ENCODE peak calls at places on chromosomes 5 and 9, in five cellular contexts. Z is stimulated activated CD8-positive, alpha-beta memory T cell treated with anti-CD3 and anti-CD28 coated beads, Interleukin-2, amount 100 ng/mL, for 48 hours; U is stimulated activated CD4-positive, alpha-beta T cell treated with anti-CD3 and anti-CD28 coated beads, Interleukin-2, amount 100 ng/mL, for 48 hours; M is SW480; Q is NCI-H1105 treated with DMSO at 0.1 percent for 48 hours. N is an unnamed sample.

GRCh38 chr9:114317665-114318357 is 5.1 kb upstream of the ORM1 start:
- DNase-seq in Z (no peak), U (no peak), M (peak; percentile 44), Q (no peak), N (no peak)

GRCh38 chr5:91328743-91329142 is 54.4 kb downstream of the ARRDC3 start:
- DNase-seq in Z (no peak), U (no peak), M (no peak), Q (no peak), N (no peak)

GRCh38 chr5:77145666-77146065 is 58.6 kb upstream of the ZBED3 start:
- DNase-seq in Z (no peak), U (no peak), M (no peak), Q (no peak), N (peak; percentile 47)

GRCh38 chr5:1594336-1595106 is 70.8 kb upstream of the LPCAT1 start:
- DNase-seq in Z (peak; percentile 81), U (peak; percentile 58), M (no peak), Q (no peak), N (no peak)

GRCh38 chr5:65933295-65933694 is 6.9 kb downstream of the ERBIN start:
- DNase-seq in Z (no peak), U (no peak), M (no peak), Q (no peak), N (no peak)

GRCh38 chr9:71729816-71730526 is 38.3 kb downstream of the CEMIP2 start:
- DNase-seq in Z (no peak), U (no peak), M (no peak), Q (no peak), N (no peak)

GRCh38 chr5:74040065-74040551 is 414.1 kb downstream of the ARHGEF28 start:
- DNase-seq in Z (no peak), U (no peak), M (peak; percentile 25), Q (no peak), N (no peak)

GRCh38 chr5:158433634-158434033 is 574.7 kb upstream of the CLINT1 start:
- DNase-seq in Z (no peak), U (no peak), M (no peak), Q (no peak), N (no peak)

GRCh38 chr9:7976167-7976755 is 176.7 kb upstream of the DMAC1 start:
- DNase-seq in Z (no peak), U (peak; percentile 17), M (no peak), Q (no peak), N (peak; percentile 52)

GRCh38 chr5:58378613-58379385 is 81.1 kb downstream of the PLK2 start:
- DNase-seq in Z (no peak), U (no peak), M (no peak), Q (no peak), N (no peak)

GRCh38 chr5:179620703-179621350 is 2.6 kb downstream of the HNRNPH1 start:
- DNase-seq in Z (no peak), U (no peak), M (no peak), Q (no peak), N (peak; percentile 53)

GRCh38 chr9:115207003-115207837 is 89.3 kb upstream of the TNC start:
- DNase-seq in Z (no peak), U (no peak), M (no peak), Q (no peak), N (peak; percentile 47)

GRCh38 chr9:33458444-33458843 is 11.1 kb upstream of the AQP3 start:
- DNase-seq in Z (peak; percentile 43), U (peak; percentile 42), M (peak; percentile 81), Q (no peak), N (peak; percentile 80)

GRCh38 chr5:172448999-172449398 is 5.3 kb downstream of the SH3PXD2B start:
- DNase-seq in Z (no peak), U (no peak), M (no peak), Q (no peak), N (no peak)

GRCh38 chr5:158777647-158778368 is 321.9 kb downstream of the EBF1 start:
- DNase-seq in Z (no peak), U (no peak), M (no peak), Q (no peak), N (no peak)

GRCh38 chr5:22567983-22568382 is 285.2 kb downstream of the CDH12 start:
- DNase-seq in Z (no peak), U (no peak), M (no peak), Q (no peak), N (no peak)

GRCh38 chr5:55345327-55345726 is 37.5 kb downstream of the MTREX start:
- DNase-seq in Z (no peak), U (no peak), M (no peak), Q (no peak), N (no peak)

GRCh38 chr5:36403601-36404311 is 102.1 kb upstream of the RANBP3L start:
- DNase-seq in Z (no peak), U (no peak), M (no peak), Q (no peak), N (peak; percentile 90)

GRCh38 chr5:143613329-143613728 is 198.6 kb upstream of the HMHB1 start:
- DNase-seq in Z (no peak), U (no peak), M (no peak), Q (no peak), N (no peak)

GRCh38 chr5:154756871-154757646 is 1.9 kb downstream of the LARP1 start:
- DNase-seq in Z (peak; percentile 53), U (peak; percentile 28), M (peak; percentile 48), Q (peak; percentile 16), N (no peak)

GRCh38 chr5:39760385-39761198 is 335.8 kb upstream of the DAB2 start:
- DNase-seq in Z (no peak), U (no peak), M (no peak), Q (no peak), N (peak; percentile 81)

GRCh38 chr9:19629506-19629905 is 159.3 kb downstream of the SLC24A2 start:
- DNase-seq in Z (no peak), U (no peak), M (no peak), Q (no peak), N (no peak)

GRCh38 chr9:3528466-3528865 is 2.7 kb upstream of the RFX3 start:
- DNase-seq in Z (peak; percentile 30), U (peak; percentile 29), M (no peak), Q (peak; percentile 80), N (peak; percentile 15)

GRCh38 chr9:37486616-37487544 is 1.1 kb downstream of the POLR1E start:
- DNase-seq in Z (no peak), U (no peak), M (no peak), Q (no peak), N (peak; percentile 36)

GRCh38 chr9:36141288-36141687 is 4.8 kb downstream of the GLIPR2 start:
- DNase-seq in Z (no peak), U (no peak), M (no peak), Q (no peak), N (peak; percentile 21)

GRCh38 chr9:120532475-120532874 is 47.5 kb downstream of the CDK5RAP2 start:
- DNase-seq in Z (no peak), U (no peak), M (peak; percentile 96), Q (no peak), N (peak; percentile 88)

GRCh38 chr5:157842185-157842584 is 16.8 kb downstream of the CLINT1 start:
- DNase-seq in Z (no peak), U (no peak), M (no peak), Q (no peak), N (no peak)

GRCh38 chr5:68126871-68127270 is 88.7 kb upstream of the PIK3R1 start:
- DNase-seq in Z (no peak), U (no peak), M (no peak), Q (no peak), N (no peak)

GRCh38 chr5:152376871-152377270 is 28.2 kb downstream of the NMUR2 start:
- DNase-seq in Z (no peak), U (no peak), M (no peak), Q (no peak), N (no peak)

GRCh38 chr9:36985769-36986547 is 48.1 kb downstream of the PAX5 start:
- DNase-seq in Z (no peak), U (no peak), M (no peak), Q (peak; percentile 10), N (no peak)

GRCh38 chr9:123689701-123690428 is 240.1 kb downstream of the DENND1A start:
- DNase-seq in Z (no peak), U (no peak), M (no peak), Q (peak; percentile 10), N (peak; percentile 19)

GRCh38 chr5:135308752-135309151 is 90.3 kb downstream of the MACROH2A1 start:
- DNase-seq in Z (no peak), U (no peak), M (peak; percentile 39), Q (no peak), N (peak; percentile 62)

GRCh38 chr5:146340260-146341081 is 1.8 kb downstream of the POU4F3 start:
- DNase-seq in Z (peak; percentile 34), U (peak; percentile 37), M (no peak), Q (no peak), N (peak; percentile 27)

GRCh38 chr5:179731791-179732411 is 721 bp upstream of the MAML1 start:
- DNase-seq in Z (no peak), U (peak; percentile 17), M (peak; percentile 80), Q (no peak), N (no peak)

GRCh38 chr5:150612405-150612804 is 28.1 kb upstream of the SYNPO start:
- DNase-seq in Z (no peak), U (no peak), M (no peak), Q (no peak), N (no peak)

GRCh38 chr5:36658016-36658415 is 51.6 kb downstream of the SLC1A3 start:
- DNase-seq in Z (no peak), U (no peak), M (no peak), Q (no peak), N (peak; percentile 21)

GRCh38 chr9:131739988-131740648 is at the start of gene RAPGEF1:
- DNase-seq in Z (peak; percentile 79), U (peak; percentile 96), M (no peak), Q (peak; percentile 6), N (no peak)

GRCh38 chr5:1008451-1009358 is at the start of gene NKD2:
- DNase-seq in Z (peak; percentile 24), U (peak; percentile 52), M (peak; percentile 36), Q (peak; percentile 27), N (no peak)

N was measured in A172.